ENCODE peak calls at places on chromosome 2, in five cellular contexts. P is tibial nerve, T is upper lobe of left lung, X is T-helper 2 cell, Y is HTR-8/SVneo. L is an unnamed sample.

GRCh38 chr2:19769513-19769912 is 132.3 kb downstream of the TTC32 start:
- DNase-seq in P (no peak), T (no peak), X (no peak), Y (no peak), L (no peak)

GRCh38 chr2:149585317-149585885 is 2.2 kb downstream of the MMADHC start:
- DNase-seq in P (no peak), T (no peak), X (no peak), Y (no peak), L (no peak)

GRCh38 chr2:33395660-33396249 is 80.7 kb upstream of the RASGRP3 start:
- DNase-seq in P (peak), T (peak), X (peak), Y (peak), L (peak)

GRCh38 chr2:45458909-45459563 is 152.0 kb downstream of the SRBD1 start:
- DNase-seq in P (no peak), T (peak), X (no peak), Y (peak), L (no peak)

GRCh38 chr2:56118474-56118873 is 65.3 kb upstream of the CCDC85A start:
- DNase-seq in P (no peak), T (no peak), X (no peak), Y (no peak), L (peak)

GRCh38 chr2:173280853-173281252 is 73.8 kb upstream of the CDCA7 start:
- DNase-seq in P (no peak), T (no peak), X (no peak), Y (no peak), L (no peak)

GRCh38 chr2:68368657-68369339 is 3.7 kb downstream of the PLEK start:
- DNase-seq in P (no peak), T (no peak), X (no peak), Y (no peak), L (no peak)

GRCh38 chr2:185796758-185797157 is 58.2 kb downstream of the FSIP2 start:
- DNase-seq in P (no peak), T (no peak), X (peak), Y (no peak), L (no peak)

GRCh38 chr2:130183500-130184373 is 1.7 kb downstream of the MZT2B start:
- DNase-seq in P (no peak), T (no peak), X (no peak), Y (no peak), L (peak)

GRCh38 chr2:238168196-238168815 is 9.5 kb downstream of the ERFE start:
- DNase-seq in P (no peak), T (no peak), X (no peak), Y (no peak), L (no peak)

GRCh38 chr2:99698896-99699295 is 209.1 kb upstream of the REV1 start:
- DNase-seq in P (no peak), T (no peak), X (no peak), Y (no peak), L (no peak)

GRCh38 chr2:10475221-10475722 is 27.1 kb upstream of the ODC1 start:
- DNase-seq in P (no peak), T (no peak), X (no peak), Y (no peak), L (no peak)